ENCODE peak calls at places on chromosomes 16 and 17, in eight cellular contexts. One of them, this sample, is unnamed.

GRCh38 chr16:78094166-78094565 is 5.3 kb upstream of the WWOX start:
- DNase-seq in OCI-LY7: no peak
- DNase-seq in adrenal gland: no peak
- DNase-seq in A549: peak; percentile 6
- DNase-seq in lower leg skin: no peak
- DNase-seq in Panc1: no peak
- DNase-seq in prostate gland: no peak
- DNase-seq in fibroblast of mammary gland: peak; percentile 10
- DNase-seq in this sample: peak; percentile 38

GRCh38 chr17:43014946-43015519 is 7.2 kb downstream of the VAT1 start:
- DNase-seq in Panc1: no peak
- DNase-seq in A549: no peak
- DNase-seq in prostate gland: no peak
- DNase-seq in OCI-LY7: no peak
- DNase-seq in adrenal gland: no peak
- DNase-seq in fibroblast of mammary gland: no peak
- DNase-seq in lower leg skin: no peak
- DNase-seq in this sample: no peak

GRCh38 chr17:82358467-82359350 is at the start of gene TEX19:
- DNase-seq in OCI-LY7: peak; percentile 82
- DNase-seq in Panc1: no peak
- DNase-seq in fibroblast of mammary gland: peak; percentile 16
- DNase-seq in prostate gland: no peak
- DNase-seq in adrenal gland: no peak
- DNase-seq in A549: peak; percentile 70
- DNase-seq in lower leg skin: no peak
- DNase-seq in this sample: no peak

GRCh38 chr17:72618018-72618509 is 474.4 kb downstream of the SLC39A11 start:
- DNase-seq in Panc1: no peak
- DNase-seq in OCI-LY7: no peak
- DNase-seq in adrenal gland: no peak
- DNase-seq in lower leg skin: no peak
- DNase-seq in fibroblast of mammary gland: no peak
- DNase-seq in prostate gland: peak; percentile 72
- DNase-seq in A549: peak; percentile 43
- DNase-seq in this sample: no peak

GRCh38 chr16:86029131-86029741 is 130.3 kb downstream of the IRF8 start:
- DNase-seq in Panc1: no peak
- DNase-seq in adrenal gland: no peak
- DNase-seq in OCI-LY7: no peak
- DNase-seq in fibroblast of mammary gland: peak; percentile 13
- DNase-seq in lower leg skin: peak; percentile 84
- DNase-seq in A549: no peak
- DNase-seq in prostate gland: no peak
- DNase-seq in this sample: peak; percentile 57

GRCh38 chr16:54411555-54411954 is 125.0 kb upstream of the IRX3 start:
- DNase-seq in lower leg skin: no peak
- DNase-seq in fibroblast of mammary gland: no peak
- DNase-seq in prostate gland: no peak
- DNase-seq in adrenal gland: no peak
- DNase-seq in A549: no peak
- DNase-seq in Panc1: no peak
- DNase-seq in OCI-LY7: no peak
- DNase-seq in this sample: no peak

GRCh38 chr17:6241996-6242395 is 171.8 kb downstream of the WSCD1 start:
- DNase-seq in OCI-LY7: no peak
- DNase-seq in prostate gland: no peak
- DNase-seq in A549: no peak
- DNase-seq in adrenal gland: no peak
- DNase-seq in fibroblast of mammary gland: no peak
- DNase-seq in lower leg skin: no peak
- DNase-seq in Panc1: no peak
- DNase-seq in this sample: no peak

GRCh38 chr17:40355123-40355803 is 9.3 kb downstream of the GJD3 start:
- DNase-seq in OCI-LY7: peak; percentile 69
- DNase-seq in Panc1: no peak
- DNase-seq in fibroblast of mammary gland: peak; percentile 61
- DNase-seq in A549: peak; percentile 77
- DNase-seq in prostate gland: peak; percentile 57
- DNase-seq in adrenal gland: peak; percentile 83
- DNase-seq in lower leg skin: no peak
- DNase-seq in this sample: peak; percentile 66

GRCh38 chr17:66963521-66964082 is 905 bp upstream of the CACNG4 start:
- DNase-seq in adrenal gland: no peak
- DNase-seq in Panc1: no peak
- DNase-seq in prostate gland: no peak
- DNase-seq in fibroblast of mammary gland: no peak
- DNase-seq in lower leg skin: no peak
- DNase-seq in OCI-LY7: no peak
- DNase-seq in A549: no peak
- DNase-seq in this sample: no peak

GRCh38 chr17:78168906-78169793 is 769 bp downstream of the SYNGR2 start:
- DNase-seq in fibroblast of mammary gland: no peak
- DNase-seq in A549: peak; percentile 80
- DNase-seq in adrenal gland: peak; percentile 66
- DNase-seq in prostate gland: peak; percentile 82
- DNase-seq in Panc1: no peak
- DNase-seq in lower leg skin: no peak
- DNase-seq in OCI-LY7: peak; percentile 51
- DNase-seq in this sample: peak; percentile 38

GRCh38 chr16:70715860-70716357 is 30.1 kb upstream of the MTSS2 start:
- DNase-seq in Panc1: no peak
- DNase-seq in fibroblast of mammary gland: no peak
- DNase-seq in A549: no peak
- DNase-seq in OCI-LY7: no peak
- DNase-seq in lower leg skin: no peak
- DNase-seq in prostate gland: no peak
- DNase-seq in adrenal gland: peak; percentile 59
- DNase-seq in this sample: peak; percentile 77

GRCh38 chr17:47850373-47850691 is 631 bp downstream of the SP6 start:
- DNase-seq in prostate gland: no peak
- DNase-seq in A549: no peak
- DNase-seq in OCI-LY7: no peak
- DNase-seq in fibroblast of mammary gland: no peak
- DNase-seq in Panc1: no peak
- DNase-seq in lower leg skin: no peak
- DNase-seq in adrenal gland: no peak
- DNase-seq in this sample: no peak

GRCh38 chr16:88977845-88978607 is 1.0 kb upstream of the CBFA2T3 start:
- DNase-seq in adrenal gland: no peak
- DNase-seq in Panc1: no peak
- DNase-seq in fibroblast of mammary gland: no peak
- DNase-seq in prostate gland: no peak
- DNase-seq in OCI-LY7: no peak
- DNase-seq in lower leg skin: no peak
- DNase-seq in A549: no peak
- DNase-seq in this sample: no peak

GRCh38 chr17:145671-146541 is 8.5 kb downstream of the SCGB1C2 start:
- DNase-seq in adrenal gland: peak; percentile 17
- DNase-seq in OCI-LY7: no peak
- DNase-seq in Panc1: no peak
- DNase-seq in lower leg skin: peak; percentile 77
- DNase-seq in A549: no peak
- DNase-seq in prostate gland: peak; percentile 3
- DNase-seq in fibroblast of mammary gland: no peak
- DNase-seq in this sample: no peak

GRCh38 chr16:87474566-87474996 is 18.2 kb downstream of the ZCCHC14 start:
- DNase-seq in prostate gland: no peak
- DNase-seq in A549: no peak
- DNase-seq in Panc1: no peak
- DNase-seq in fibroblast of mammary gland: no peak
- DNase-seq in lower leg skin: no peak
- DNase-seq in adrenal gland: no peak
- DNase-seq in OCI-LY7: no peak
- DNase-seq in this sample: no peak

GRCh38 chr16:90019543-90020259 is 445 bp upstream of the DBNDD1 start:
- DNase-seq in Panc1: no peak
- DNase-seq in fibroblast of mammary gland: peak; percentile 69
- DNase-seq in A549: peak; percentile 47
- DNase-seq in OCI-LY7: peak; percentile 57
- DNase-seq in lower leg skin: no peak
- DNase-seq in adrenal gland: peak; percentile 50
- DNase-seq in prostate gland: no peak
- DNase-seq in this sample: peak; percentile 21

GRCh38 chr17:9875441-9875840 is 29.6 kb downstream of the RCVRN start:
- DNase-seq in fibroblast of mammary gland: peak; percentile 86
- DNase-seq in lower leg skin: no peak
- DNase-seq in prostate gland: no peak
- DNase-seq in Panc1: no peak
- DNase-seq in A549: no peak
- DNase-seq in OCI-LY7: no peak
- DNase-seq in adrenal gland: no peak
- DNase-seq in this sample: peak; percentile 86

GRCh38 chr16:89319883-89320716 is 102.6 kb downstream of the ZNF778 start:
- DNase-seq in fibroblast of mammary gland: peak; percentile 84
- DNase-seq in A549: peak; percentile 79
- DNase-seq in Panc1: no peak
- DNase-seq in OCI-LY7: no peak
- DNase-seq in prostate gland: no peak
- DNase-seq in lower leg skin: no peak
- DNase-seq in adrenal gland: peak; percentile 79
- DNase-seq in this sample: peak; percentile 87

GRCh38 chr16:745739-746138 is 4.9 kb upstream of the CIAO3 start:
- DNase-seq in fibroblast of mammary gland: no peak
- DNase-seq in A549: no peak
- DNase-seq in OCI-LY7: peak; percentile 57
- DNase-seq in prostate gland: no peak
- DNase-seq in lower leg skin: no peak
- DNase-seq in Panc1: no peak
- DNase-seq in adrenal gland: no peak
- DNase-seq in this sample: no peak

GRCh38 chr17:67076290-67076689 is 31.9 kb downstream of the CACNG1 start:
- DNase-seq in Panc1: no peak
- DNase-seq in A549: no peak
- DNase-seq in OCI-LY7: no peak
- DNase-seq in lower leg skin: no peak
- DNase-seq in fibroblast of mammary gland: no peak
- DNase-seq in prostate gland: no peak
- DNase-seq in adrenal gland: no peak
- DNase-seq in this sample: no peak

GRCh38 chr17:27915715-27916114 is 22.6 kb upstream of the LYRM9 start:
- DNase-seq in fibroblast of mammary gland: no peak
- DNase-seq in lower leg skin: no peak
- DNase-seq in adrenal gland: no peak
- DNase-seq in OCI-LY7: no peak
- DNase-seq in Panc1: no peak
- DNase-seq in A549: no peak
- DNase-seq in prostate gland: no peak
- DNase-seq in this sample: no peak

GRCh38 chr16:71441348-71441781 is 489 bp downstream of the TLE7 start:
- DNase-seq in Panc1: no peak
- DNase-seq in lower leg skin: no peak
- DNase-seq in A549: no peak
- DNase-seq in fibroblast of mammary gland: no peak
- DNase-seq in OCI-LY7: no peak
- DNase-seq in adrenal gland: no peak
- DNase-seq in prostate gland: no peak
- DNase-seq in this sample: peak; percentile 8

GRCh38 chr16:48609453-48610023 is 442 bp downstream of the N4BP1 start:
- DNase-seq in Panc1: no peak
- DNase-seq in OCI-LY7: peak; percentile 66
- DNase-seq in fibroblast of mammary gland: peak; percentile 44
- DNase-seq in adrenal gland: peak; percentile 64
- DNase-seq in prostate gland: peak; percentile 49
- DNase-seq in lower leg skin: peak; percentile 90
- DNase-seq in A549: peak; percentile 47
- DNase-seq in this sample: peak; percentile 62

GRCh38 chr17:2723997-2724782 is 12.6 kb upstream of the CLUH start:
- DNase-seq in prostate gland: no peak
- DNase-seq in OCI-LY7: no peak
- DNase-seq in fibroblast of mammary gland: no peak
- DNase-seq in adrenal gland: no peak
- DNase-seq in A549: no peak
- DNase-seq in lower leg skin: no peak
- DNase-seq in Panc1: no peak
- DNase-seq in this sample: no peak

GRCh38 chr17:75263051-75263450 is 1.4 kb downstream of the MRPS7 start:
- DNase-seq in OCI-LY7: no peak
- DNase-seq in fibroblast of mammary gland: no peak
- DNase-seq in Panc1: no peak
- DNase-seq in A549: no peak
- DNase-seq in adrenal gland: no peak
- DNase-seq in prostate gland: no peak
- DNase-seq in lower leg skin: no peak
- DNase-seq in this sample: no peak
- H3K4me3 ChIP-seq in OCI-LY7: peak overlapping the region; percentile 79
- H3K4me3 ChIP-seq in fibroblast of mammary gland: no peak overlapping the region
- H3K4me3 ChIP-seq in Panc1: peak overlapping the region; percentile 98
- H3K4me3 ChIP-seq in A549: peak overlapping the region; percentile 97
- H3K4me3 ChIP-seq in adrenal gland: no peak overlapping the region
- H3K4me3 ChIP-seq in prostate gland: no peak overlapping the region
- H3K4me3 ChIP-seq in lower leg skin: no peak overlapping the region
- H3K4me3 ChIP-seq in this sample: no peak overlapping the region

GRCh38 chr17:76176701-76177574 is 35.9 kb upstream of the FOXJ1 start:
- DNase-seq in adrenal gland: no peak
- DNase-seq in Panc1: no peak
- DNase-seq in lower leg skin: no peak
- DNase-seq in OCI-LY7: no peak
- DNase-seq in fibroblast of mammary gland: no peak
- DNase-seq in prostate gland: no peak
- DNase-seq in A549: no peak
- DNase-seq in this sample: no peak
- TF ChIP-seq CTCF in adrenal gland: no peak
- TF ChIP-seq CTCF in Panc1: no peak
- TF ChIP-seq CTCF in lower leg skin: no peak
- TF ChIP-seq CTCF in OCI-LY7: no peak
- TF ChIP-seq CTCF in fibroblast of mammary gland: no peak
- TF ChIP-seq CTCF in prostate gland: no peak
- TF ChIP-seq CTCF in A549: no peak
- TF ChIP-seq CTCF in this sample: no peak

DNA sequence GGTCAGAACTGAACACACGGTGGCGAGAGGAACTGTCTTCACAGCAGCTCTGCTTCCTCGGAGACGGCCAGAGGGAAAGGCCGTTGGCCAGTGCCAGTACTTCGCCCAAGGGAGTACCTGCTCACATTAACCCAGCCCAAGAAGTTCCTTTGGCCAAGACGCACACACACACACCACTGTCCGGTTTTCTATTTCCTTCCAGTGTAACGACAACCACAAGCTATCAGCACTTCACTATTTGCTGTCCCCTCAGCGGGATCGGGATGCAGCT is 735 bp upstream of the GGNBP2 start:
- DNase-seq in prostate gland: peak; percentile 36
- DNase-seq in A549: peak; percentile 72
- DNase-seq in fibroblast of mammary gland: peak; percentile 64
- DNase-seq in Panc1: no peak
- DNase-seq in adrenal gland: peak; percentile 52
- DNase-seq in lower leg skin: no peak
- DNase-seq in OCI-LY7: peak; percentile 72
- DNase-seq in this sample: no peak
- H3K4me3 ChIP-seq in prostate gland: peak overlapping the region; percentile 99
- H3K4me3 ChIP-seq in A549: peak overlapping the region; percentile 81
- H3K4me3 ChIP-seq in fibroblast of mammary gland: peak overlapping the region; percentile 95
- H3K4me3 ChIP-seq in Panc1: peak overlapping the region; percentile 90
- H3K4me3 ChIP-seq in adrenal gland: peak overlapping the region; percentile 24
- H3K4me3 ChIP-seq in lower leg skin: peak overlapping the region; percentile 96
- H3K4me3 ChIP-seq in OCI-LY7: peak overlapping the region; percentile 97
- H3K4me3 ChIP-seq in this sample: peak overlapping the region; percentile 96

DNA sequence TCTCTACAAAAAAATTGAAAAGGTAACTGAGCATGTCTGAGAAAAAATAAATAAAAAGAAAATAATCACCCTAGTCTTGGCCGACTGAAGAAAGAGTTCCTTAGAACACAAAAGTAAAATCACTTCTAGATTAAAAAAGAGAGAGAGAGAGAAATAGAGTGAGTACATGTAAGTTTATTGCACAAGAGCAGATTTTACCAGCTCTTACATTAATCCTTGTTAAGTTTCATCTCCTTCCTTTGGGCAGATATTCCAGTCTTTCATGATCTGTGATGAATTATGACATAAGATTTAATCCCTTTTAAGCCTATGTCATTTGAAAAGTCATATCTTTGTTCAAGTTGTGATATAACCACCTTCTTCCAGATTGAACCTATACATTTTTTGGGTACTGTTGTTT is 54.8 kb downstream of the NFAT5 start:
- DNase-seq in Panc1: no peak
- DNase-seq in adrenal gland: no peak
- DNase-seq in fibroblast of mammary gland: peak; percentile 12
- DNase-seq in A549: no peak
- DNase-seq in lower leg skin: no peak
- DNase-seq in OCI-LY7: no peak
- DNase-seq in prostate gland: no peak
- DNase-seq in this sample: peak; percentile 85
- TF ChIP-seq CTCF in Panc1: no peak
- TF ChIP-seq CTCF in adrenal gland: no peak
- TF ChIP-seq CTCF in fibroblast of mammary gland: no peak
- TF ChIP-seq CTCF in A549: no peak
- TF ChIP-seq CTCF in lower leg skin: no peak
- TF ChIP-seq CTCF in OCI-LY7: no peak
- TF ChIP-seq CTCF in prostate gland: no peak
- TF ChIP-seq CTCF in this sample: no peak

This sample was measured in fibroblast of villous mesenchyme.